ENCODE peak calls at places on chromosomes 13 and 19, in nine cellular contexts. One of them, this sample, is unnamed.

GRCh38 chr13:112833551-112834257 is 135.3 kb upstream of the MCF2L start:
- DNase-seq in IMR-90: no peak
- DNase-seq in fibroblast of lung: no peak
- DNase-seq in upper lobe of right lung: no peak
- DNase-seq in CD8-positive, alpha-beta T cell: no peak
- DNase-seq in SK-N-SH: no peak
- DNase-seq in body of pancreas: no peak
- DNase-seq in ascending aorta: no peak
- DNase-seq in Peyer's patch: no peak
- DNase-seq in this sample: no peak

GRCh38 chr13:45705936-45706335 is 3.8 kb downstream of the CBY2 start:
- DNase-seq in IMR-90: no peak
- DNase-seq in fibroblast of lung: no peak
- DNase-seq in upper lobe of right lung: no peak
- DNase-seq in CD8-positive, alpha-beta T cell: no peak
- DNase-seq in SK-N-SH: no peak
- DNase-seq in body of pancreas: no peak
- DNase-seq in ascending aorta: no peak
- DNase-seq in Peyer's patch: no peak
- DNase-seq in this sample: no peak

GRCh38 chr13:54912367-54912766 is 1883.8 kb downstream of the OLFM4 start:
- DNase-seq in IMR-90: no peak
- DNase-seq in fibroblast of lung: no peak
- DNase-seq in upper lobe of right lung: no peak
- DNase-seq in CD8-positive, alpha-beta T cell: no peak
- DNase-seq in SK-N-SH: no peak
- DNase-seq in body of pancreas: no peak
- DNase-seq in ascending aorta: no peak
- DNase-seq in Peyer's patch: no peak
- DNase-seq in this sample: no peak

GRCh38 chr13:26449063-26449848 is 108.2 kb upstream of the WASF3 start:
- DNase-seq in IMR-90: peak
- DNase-seq in fibroblast of lung: peak
- DNase-seq in upper lobe of right lung: no peak
- DNase-seq in CD8-positive, alpha-beta T cell: no peak
- DNase-seq in SK-N-SH: no peak
- DNase-seq in body of pancreas: no peak
- DNase-seq in ascending aorta: no peak
- DNase-seq in Peyer's patch: no peak
- DNase-seq in this sample: no peak

GRCh38 chr19:16153582-16154336 is 10.3 kb downstream of the HSH2D start:
- DNase-seq in IMR-90: no peak
- DNase-seq in fibroblast of lung: no peak
- DNase-seq in upper lobe of right lung: no peak
- DNase-seq in CD8-positive, alpha-beta T cell: no peak
- DNase-seq in SK-N-SH: no peak
- DNase-seq in body of pancreas: no peak
- DNase-seq in ascending aorta: no peak
- DNase-seq in Peyer's patch: no peak
- DNase-seq in this sample: no peak

GRCh38 chr19:48398329-48399235 is 5.1 kb downstream of the GRIN2D start:
- DNase-seq in IMR-90: peak
- DNase-seq in fibroblast of lung: peak
- DNase-seq in upper lobe of right lung: peak
- DNase-seq in CD8-positive, alpha-beta T cell: peak
- DNase-seq in SK-N-SH: peak
- DNase-seq in body of pancreas: peak
- DNase-seq in ascending aorta: peak
- DNase-seq in Peyer's patch: peak
- DNase-seq in this sample: no peak

GRCh38 chr19:51529301-51529700 is 2.2 kb downstream of the SIGLEC6 start:
- DNase-seq in IMR-90: no peak
- DNase-seq in fibroblast of lung: no peak
- DNase-seq in upper lobe of right lung: no peak
- DNase-seq in CD8-positive, alpha-beta T cell: no peak
- DNase-seq in SK-N-SH: no peak
- DNase-seq in body of pancreas: no peak
- DNase-seq in ascending aorta: no peak
- DNase-seq in Peyer's patch: no peak
- DNase-seq in this sample: no peak

GRCh38 chr13:90947976-90948375 is 399.5 kb upstream of the MIR17HG start:
- DNase-seq in IMR-90: no peak
- DNase-seq in fibroblast of lung: peak
- DNase-seq in upper lobe of right lung: no peak
- DNase-seq in CD8-positive, alpha-beta T cell: no peak
- DNase-seq in SK-N-SH: no peak
- DNase-seq in body of pancreas: no peak
- DNase-seq in ascending aorta: no peak
- DNase-seq in Peyer's patch: no peak
- DNase-seq in this sample: no peak

GRCh38 chr19:11659612-11660011 is 62.3 kb downstream of the ZNF627 start:
- DNase-seq in IMR-90: peak
- DNase-seq in fibroblast of lung: no peak
- DNase-seq in upper lobe of right lung: no peak
- DNase-seq in CD8-positive, alpha-beta T cell: no peak
- DNase-seq in SK-N-SH: peak
- DNase-seq in body of pancreas: no peak
- DNase-seq in ascending aorta: no peak
- DNase-seq in Peyer's patch: no peak
- DNase-seq in this sample: no peak

GRCh38 chr19:54257116-54257480 is at the start of gene LILRB5:
- DNase-seq in IMR-90: no peak
- DNase-seq in fibroblast of lung: no peak
- DNase-seq in upper lobe of right lung: no peak
- DNase-seq in CD8-positive, alpha-beta T cell: no peak
- DNase-seq in SK-N-SH: no peak
- DNase-seq in body of pancreas: no peak
- DNase-seq in ascending aorta: peak
- DNase-seq in Peyer's patch: no peak
- DNase-seq in this sample: peak

GRCh38 chr13:106139407-106139806 is 396.1 kb downstream of the EFNB2 start:
- DNase-seq in IMR-90: peak
- DNase-seq in fibroblast of lung: peak
- DNase-seq in upper lobe of right lung: no peak
- DNase-seq in CD8-positive, alpha-beta T cell: no peak
- DNase-seq in SK-N-SH: no peak
- DNase-seq in body of pancreas: no peak
- DNase-seq in ascending aorta: no peak
- DNase-seq in Peyer's patch: no peak
- DNase-seq in this sample: no peak

GRCh38 chr13:101007245-101007644 is 332.6 kb upstream of the TMTC4 start:
- DNase-seq in IMR-90: no peak
- DNase-seq in fibroblast of lung: no peak
- DNase-seq in upper lobe of right lung: no peak
- DNase-seq in CD8-positive, alpha-beta T cell: no peak
- DNase-seq in SK-N-SH: no peak
- DNase-seq in body of pancreas: no peak
- DNase-seq in ascending aorta: no peak
- DNase-seq in Peyer's patch: no peak
- DNase-seq in this sample: no peak

DNA sequence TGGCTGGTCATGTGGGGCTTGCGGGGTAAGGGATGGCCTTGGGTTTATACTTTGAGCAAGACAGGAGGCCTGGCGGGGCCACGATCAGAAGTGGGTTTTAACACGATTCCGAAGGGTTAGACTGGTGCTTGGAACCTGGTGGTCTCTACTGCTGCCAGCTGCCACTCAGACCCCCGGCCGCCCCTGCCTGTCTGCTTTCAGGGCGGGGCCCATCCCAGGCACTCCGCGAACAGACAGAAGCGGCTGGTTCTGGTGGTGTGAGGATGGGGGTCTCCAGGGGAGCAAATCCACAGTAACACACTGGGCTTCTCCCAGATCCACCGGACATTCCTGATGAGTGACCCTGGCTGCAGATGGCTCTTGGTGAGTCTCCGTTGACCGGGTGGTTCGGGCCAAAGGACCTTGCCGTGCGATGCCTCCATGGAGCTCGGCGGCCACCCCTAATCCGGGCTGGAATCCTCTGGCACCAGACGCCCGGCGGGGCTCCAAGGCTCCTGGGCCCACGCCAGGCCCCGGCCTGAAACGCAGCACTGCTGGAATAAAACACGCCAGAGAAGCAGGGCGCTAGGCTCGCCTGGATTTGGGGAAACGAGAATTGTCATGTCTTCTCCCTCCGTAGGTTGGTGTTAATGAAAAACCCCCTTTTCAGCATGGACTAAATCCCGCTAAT is 2.1 kb upstream of the PTBP1 start:
- DNase-seq in IMR-90: no peak
- DNase-seq in fibroblast of lung: no peak
- DNase-seq in upper lobe of right lung: no peak
- DNase-seq in CD8-positive, alpha-beta T cell: no peak
- DNase-seq in SK-N-SH: no peak
- DNase-seq in body of pancreas: no peak
- DNase-seq in ascending aorta: no peak
- DNase-seq in Peyer's patch: no peak
- DNase-seq in this sample: no peak
- H3K4me3 ChIP-seq in IMR-90: no peak
- H3K4me3 ChIP-seq in fibroblast of lung: no peak
- H3K4me3 ChIP-seq in upper lobe of right lung: no peak
- H3K4me3 ChIP-seq in CD8-positive, alpha-beta T cell: no peak
- H3K4me3 ChIP-seq in SK-N-SH: no peak
- H3K4me3 ChIP-seq in body of pancreas: no peak
- H3K4me3 ChIP-seq in ascending aorta: no peak
- H3K4me3 ChIP-seq in Peyer's patch: no peak
- H3K4me3 ChIP-seq in this sample: peak

GRCh38 chr19:55405638-55406037 is 1.9 kb downstream of the UBE2S start:
- DNase-seq in IMR-90: no peak
- DNase-seq in fibroblast of lung: no peak
- DNase-seq in upper lobe of right lung: no peak
- DNase-seq in CD8-positive, alpha-beta T cell: no peak
- DNase-seq in SK-N-SH: no peak
- DNase-seq in body of pancreas: no peak
- DNase-seq in ascending aorta: no peak
- DNase-seq in Peyer's patch: no peak
- DNase-seq in this sample: no peak
- H3K27ac ChIP-seq in IMR-90: no peak
- H3K27ac ChIP-seq in fibroblast of lung: peak
- H3K27ac ChIP-seq in upper lobe of right lung: no peak
- H3K27ac ChIP-seq in CD8-positive, alpha-beta T cell: no peak
- H3K27ac ChIP-seq in SK-N-SH: no peak
- H3K27ac ChIP-seq in body of pancreas: no peak
- H3K27ac ChIP-seq in ascending aorta: no peak
- H3K27ac ChIP-seq in Peyer's patch: no peak
- H3K27ac ChIP-seq in this sample: no peak

GRCh38 chr19:31908486-31909255 is 436.7 kb upstream of the ZNF507 start:
- DNase-seq in IMR-90: no peak
- DNase-seq in fibroblast of lung: no peak
- DNase-seq in upper lobe of right lung: no peak
- DNase-seq in CD8-positive, alpha-beta T cell: no peak
- DNase-seq in SK-N-SH: no peak
- DNase-seq in body of pancreas: no peak
- DNase-seq in ascending aorta: no peak
- DNase-seq in Peyer's patch: no peak
- DNase-seq in this sample: no peak
- TF ChIP-seq CTCF in IMR-90: no peak
- TF ChIP-seq CTCF in fibroblast of lung: no peak
- TF ChIP-seq CTCF in upper lobe of right lung: no peak
- TF ChIP-seq CTCF in CD8-positive, alpha-beta T cell: no peak
- TF ChIP-seq CTCF in SK-N-SH: no peak
- TF ChIP-seq CTCF in body of pancreas: no peak
- TF ChIP-seq CTCF in ascending aorta: no peak
- TF ChIP-seq CTCF in Peyer's patch: no peak
- TF ChIP-seq CTCF in this sample: no peak

DNA sequence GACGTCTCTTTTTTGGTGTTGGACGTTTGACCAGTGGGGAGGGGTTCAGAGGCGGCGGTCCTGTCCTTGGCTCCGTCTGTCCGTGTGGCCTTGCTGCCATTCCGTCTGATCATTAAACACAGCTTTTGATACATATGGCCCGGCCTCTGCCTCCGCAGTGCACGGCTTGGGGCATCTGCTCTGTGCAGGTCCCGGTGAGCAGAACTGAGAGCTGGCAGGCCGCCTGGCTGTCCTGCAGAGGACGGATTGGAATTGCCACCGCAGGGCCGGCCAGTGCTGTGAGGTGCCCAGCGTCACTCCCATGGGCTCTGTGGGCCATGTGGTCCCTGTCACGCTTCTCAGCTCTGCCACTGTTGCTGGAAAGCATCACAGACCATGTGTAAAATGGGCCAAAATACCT is 5.4 kb upstream of the TMPRSS9 start:
- DNase-seq in IMR-90: no peak
- DNase-seq in fibroblast of lung: no peak
- DNase-seq in upper lobe of right lung: no peak
- DNase-seq in CD8-positive, alpha-beta T cell: no peak
- DNase-seq in SK-N-SH: peak
- DNase-seq in body of pancreas: no peak
- DNase-seq in ascending aorta: no peak
- DNase-seq in Peyer's patch: no peak
- DNase-seq in this sample: no peak
- H3K4me3 ChIP-seq in IMR-90: no peak
- H3K4me3 ChIP-seq in fibroblast of lung: no peak
- H3K4me3 ChIP-seq in upper lobe of right lung: no peak
- H3K4me3 ChIP-seq in CD8-positive, alpha-beta T cell: no peak
- H3K4me3 ChIP-seq in SK-N-SH: no peak
- H3K4me3 ChIP-seq in body of pancreas: no peak
- H3K4me3 ChIP-seq in ascending aorta: no peak
- H3K4me3 ChIP-seq in Peyer's patch: no peak
- H3K4me3 ChIP-seq in this sample: no peak

GRCh38 chr19:3179739-3180293 is 1.2 kb downstream of the S1PR4 start:
- DNase-seq in IMR-90: no peak
- DNase-seq in fibroblast of lung: no peak
- DNase-seq in upper lobe of right lung: no peak
- DNase-seq in CD8-positive, alpha-beta T cell: no peak
- DNase-seq in SK-N-SH: no peak
- DNase-seq in body of pancreas: no peak
- DNase-seq in ascending aorta: no peak
- DNase-seq in Peyer's patch: peak
- DNase-seq in this sample: no peak
- H3K27ac ChIP-seq in IMR-90: no peak
- H3K27ac ChIP-seq in fibroblast of lung: no peak
- H3K27ac ChIP-seq in upper lobe of right lung: peak
- H3K27ac ChIP-seq in CD8-positive, alpha-beta T cell: peak
- H3K27ac ChIP-seq in SK-N-SH: no peak
- H3K27ac ChIP-seq in body of pancreas: no peak
- H3K27ac ChIP-seq in ascending aorta: no peak
- H3K27ac ChIP-seq in Peyer's patch: peak
- H3K27ac ChIP-seq in this sample: no peak

DNA sequence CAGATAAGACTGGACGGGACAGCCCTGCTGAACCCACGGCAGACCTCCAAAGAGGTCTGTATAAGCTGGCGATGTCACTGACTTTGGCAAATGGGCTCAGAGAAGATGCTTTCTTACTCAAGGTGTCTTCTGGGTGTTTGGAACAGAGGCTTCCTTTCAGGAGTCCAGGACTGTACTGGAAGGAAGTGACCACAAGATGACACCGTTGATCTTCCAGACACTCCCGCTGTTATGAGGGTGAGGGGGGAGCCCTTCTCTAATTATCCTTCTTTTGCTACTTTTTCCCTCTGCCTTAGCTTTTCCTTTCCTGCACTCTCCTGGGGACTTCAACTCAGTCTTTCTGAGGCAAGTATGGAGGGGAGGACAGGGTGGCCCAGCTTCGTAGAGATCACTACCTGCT is 65.2 kb upstream of the ZNF599 start:
- DNase-seq in IMR-90: no peak
- DNase-seq in fibroblast of lung: no peak
- DNase-seq in upper lobe of right lung: no peak
- DNase-seq in CD8-positive, alpha-beta T cell: no peak
- DNase-seq in SK-N-SH: peak
- DNase-seq in body of pancreas: no peak
- DNase-seq in ascending aorta: no peak
- DNase-seq in Peyer's patch: no peak
- DNase-seq in this sample: no peak
- TF ChIP-seq CTCF in IMR-90: peak
- TF ChIP-seq CTCF in fibroblast of lung: no peak
- TF ChIP-seq CTCF in upper lobe of right lung: no peak
- TF ChIP-seq CTCF in CD8-positive, alpha-beta T cell: no peak
- TF ChIP-seq CTCF in SK-N-SH: no peak
- TF ChIP-seq CTCF in body of pancreas: no peak
- TF ChIP-seq CTCF in ascending aorta: no peak
- TF ChIP-seq CTCF in Peyer's patch: no peak
- TF ChIP-seq CTCF in this sample: no peak

GRCh38 chr13:110232756-110233155 is 74.2 kb downstream of the COL4A1 start:
- DNase-seq in IMR-90: no peak
- DNase-seq in fibroblast of lung: no peak
- DNase-seq in upper lobe of right lung: no peak
- DNase-seq in CD8-positive, alpha-beta T cell: no peak
- DNase-seq in SK-N-SH: no peak
- DNase-seq in body of pancreas: no peak
- DNase-seq in ascending aorta: peak
- DNase-seq in Peyer's patch: no peak
- DNase-seq in this sample: peak
- H3K4me3 ChIP-seq in IMR-90: no peak
- H3K4me3 ChIP-seq in fibroblast of lung: no peak
- H3K4me3 ChIP-seq in upper lobe of right lung: peak
- H3K4me3 ChIP-seq in CD8-positive, alpha-beta T cell: no peak
- H3K4me3 ChIP-seq in SK-N-SH: no peak
- H3K4me3 ChIP-seq in body of pancreas: no peak
- H3K4me3 ChIP-seq in ascending aorta: peak
- H3K4me3 ChIP-seq in Peyer's patch: no peak
- H3K4me3 ChIP-seq in this sample: peak

This sample was measured in coronary artery.